ENCODE peak calls at places on chromosomes 5 and 9, in ten cellular contexts. U is psoas muscle; Q is activated CD4-positive, CD25-positive, alpha-beta regulatory T cell; D is SJSA1; J is posterior cingulate gyrus; O is CD4-positive, alpha-beta T cell; Z is mammary epithelial cell; B is nucleus accumbens; E is activated naive CD4-positive, alpha-beta T cell treated with Interleukin-2 at 50 U/mL for 16 hours; L is CD8-positive, alpha-beta memory T cell. T is an unnamed sample.

GRCh38 chr5:80238078-80238477 is 17.8 kb downstream of the SERINC5 start:
- DNase-seq in U (no peak), Q (no peak), D (no peak), J (no peak), O (no peak), Z (no peak), B (no peak), E (peak), L (no peak), T (no peak)

GRCh38 chr5:125491986-125492385 is 745.5 kb upstream of the ZNF608 start:
- DNase-seq in U (no peak), Q (no peak), D (no peak), J (no peak), O (no peak), Z (no peak), B (no peak), E (no peak), L (no peak), T (no peak)

GRCh38 chr9:6671416-6671815 is 25.9 kb upstream of the GLDC start:
- DNase-seq in U (no peak), Q (no peak), D (no peak), J (no peak), O (no peak), Z (peak), B (no peak), E (no peak), L (no peak), T (no peak)

GRCh38 chr9:6383551-6384225 is 29.3 kb upstream of the UHRF2 start:
- DNase-seq in U (no peak), Q (no peak), D (no peak), J (no peak), O (no peak), Z (peak), B (no peak), E (no peak), L (no peak), T (no peak)

GRCh38 chr9:92650296-92650695 is 19.6 kb downstream of the IPPK start:
- DNase-seq in U (no peak), Q (no peak), D (no peak), J (no peak), O (no peak), Z (no peak), B (no peak), E (no peak), L (no peak), T (no peak)

GRCh38 chr9:88733651-88734470 is 198.9 kb downstream of the NXNL2 start:
- DNase-seq in U (peak), Q (no peak), D (no peak), J (no peak), O (no peak), Z (peak), B (no peak), E (no peak), L (no peak), T (no peak)

GRCh38 chr5:78984611-78985406 is at the start of gene ARSB:
- DNase-seq in U (peak), Q (peak), D (peak), J (peak), O (peak), Z (peak), B (peak), E (peak), L (peak), T (peak)

GRCh38 chr9:99385814-99386279 is 163.8 kb downstream of the SEC61B start:
- DNase-seq in U (no peak), Q (no peak), D (no peak), J (no peak), O (no peak), Z (no peak), B (no peak), E (no peak), L (no peak), T (no peak)

GRCh38 chr9:123260340-123260739 is 8.0 kb downstream of the STRBP start:
- DNase-seq in U (no peak), Q (no peak), D (no peak), J (no peak), O (no peak), Z (no peak), B (no peak), E (no peak), L (no peak), T (no peak)